ENCODE peak calls at places on chromosomes 2 and 18, in six cellular contexts. One of them, this sample, is unnamed.

GRCh38 chr2:64730551-64731305 is 77.0 kb upstream of the SERTAD2 start:
- DNase-seq in effector CD8-positive, alpha-beta T cell: peak; percentile 33
- DNase-seq in neuronal stem cell: no peak
- DNase-seq in stimulated activated CD8-positive, alpha-beta memory T cell treated with anti-CD3 and anti-CD28 coated beads, Interleukin-4, amount 100 ng/mL, for 1 hour: no peak
- DNase-seq in astrocyte of the spinal cord: peak; percentile 74
- DNase-seq in MCF 10A: peak; percentile 81
- DNase-seq in this sample: peak; percentile 67

GRCh38 chr2:195575879-195576391 is 81.1 kb upstream of the SLC39A10 start:
- DNase-seq in effector CD8-positive, alpha-beta T cell: no peak
- DNase-seq in neuronal stem cell: no peak
- DNase-seq in stimulated activated CD8-positive, alpha-beta memory T cell treated with anti-CD3 and anti-CD28 coated beads, Interleukin-4, amount 100 ng/mL, for 1 hour: no peak
- DNase-seq in astrocyte of the spinal cord: peak; percentile 69
- DNase-seq in MCF 10A: peak; percentile 85
- DNase-seq in this sample: peak; percentile 29

GRCh38 chr2:32716598-32716997 is 88.7 kb downstream of the TTC27 start:
- DNase-seq in effector CD8-positive, alpha-beta T cell: no peak
- DNase-seq in neuronal stem cell: no peak
- DNase-seq in stimulated activated CD8-positive, alpha-beta memory T cell treated with anti-CD3 and anti-CD28 coated beads, Interleukin-4, amount 100 ng/mL, for 1 hour: no peak
- DNase-seq in astrocyte of the spinal cord: no peak
- DNase-seq in MCF 10A: no peak
- DNase-seq in this sample: no peak

GRCh38 chr18:31634331-31634713 is 42.6 kb downstream of the TTR start:
- DNase-seq in effector CD8-positive, alpha-beta T cell: no peak
- DNase-seq in neuronal stem cell: no peak
- DNase-seq in stimulated activated CD8-positive, alpha-beta memory T cell treated with anti-CD3 and anti-CD28 coated beads, Interleukin-4, amount 100 ng/mL, for 1 hour: no peak
- DNase-seq in astrocyte of the spinal cord: no peak
- DNase-seq in MCF 10A: no peak
- DNase-seq in this sample: no peak

GRCh38 chr2:38731684-38732221 is 19.4 kb downstream of the SRSF7 start:
- DNase-seq in effector CD8-positive, alpha-beta T cell: no peak
- DNase-seq in neuronal stem cell: no peak
- DNase-seq in stimulated activated CD8-positive, alpha-beta memory T cell treated with anti-CD3 and anti-CD28 coated beads, Interleukin-4, amount 100 ng/mL, for 1 hour: no peak
- DNase-seq in astrocyte of the spinal cord: no peak
- DNase-seq in MCF 10A: no peak
- DNase-seq in this sample: no peak

GRCh38 chr2:69238449-69239031 is 148.5 kb downstream of the GFPT1 start:
- DNase-seq in effector CD8-positive, alpha-beta T cell: no peak
- DNase-seq in neuronal stem cell: no peak
- DNase-seq in stimulated activated CD8-positive, alpha-beta memory T cell treated with anti-CD3 and anti-CD28 coated beads, Interleukin-4, amount 100 ng/mL, for 1 hour: no peak
- DNase-seq in astrocyte of the spinal cord: peak; percentile 29
- DNase-seq in MCF 10A: no peak
- DNase-seq in this sample: no peak

GRCh38 chr2:112794131-112794733 is 9.9 kb upstream of the IL1A start:
- DNase-seq in effector CD8-positive, alpha-beta T cell: no peak
- DNase-seq in neuronal stem cell: no peak
- DNase-seq in stimulated activated CD8-positive, alpha-beta memory T cell treated with anti-CD3 and anti-CD28 coated beads, Interleukin-4, amount 100 ng/mL, for 1 hour: no peak
- DNase-seq in astrocyte of the spinal cord: peak; percentile 63
- DNase-seq in MCF 10A: peak; percentile 97
- DNase-seq in this sample: no peak

GRCh38 chr18:50009772-50010171 is 185.2 kb downstream of the MYO5B start:
- DNase-seq in effector CD8-positive, alpha-beta T cell: no peak
- DNase-seq in neuronal stem cell: peak; percentile 15
- DNase-seq in stimulated activated CD8-positive, alpha-beta memory T cell treated with anti-CD3 and anti-CD28 coated beads, Interleukin-4, amount 100 ng/mL, for 1 hour: no peak
- DNase-seq in astrocyte of the spinal cord: no peak
- DNase-seq in MCF 10A: peak; percentile 60
- DNase-seq in this sample: no peak

GRCh38 chr18:57801379-57802165 is 1.5 kb downstream of the ATP8B1 start:
- DNase-seq in effector CD8-positive, alpha-beta T cell: no peak
- DNase-seq in neuronal stem cell: peak; percentile 6
- DNase-seq in stimulated activated CD8-positive, alpha-beta memory T cell treated with anti-CD3 and anti-CD28 coated beads, Interleukin-4, amount 100 ng/mL, for 1 hour: no peak
- DNase-seq in astrocyte of the spinal cord: no peak
- DNase-seq in MCF 10A: no peak
- DNase-seq in this sample: no peak

GRCh38 chr2:105822186-105822585 is 77.5 kb downstream of the NCK2 start:
- DNase-seq in effector CD8-positive, alpha-beta T cell: no peak
- DNase-seq in neuronal stem cell: no peak
- DNase-seq in stimulated activated CD8-positive, alpha-beta memory T cell treated with anti-CD3 and anti-CD28 coated beads, Interleukin-4, amount 100 ng/mL, for 1 hour: no peak
- DNase-seq in astrocyte of the spinal cord: no peak
- DNase-seq in MCF 10A: no peak
- DNase-seq in this sample: no peak

GRCh38 chr2:165471349-165471975 is 2.0 kb downstream of the CSRNP3 start:
- DNase-seq in effector CD8-positive, alpha-beta T cell: no peak
- DNase-seq in neuronal stem cell: no peak
- DNase-seq in stimulated activated CD8-positive, alpha-beta memory T cell treated with anti-CD3 and anti-CD28 coated beads, Interleukin-4, amount 100 ng/mL, for 1 hour: no peak
- DNase-seq in astrocyte of the spinal cord: peak; percentile 4
- DNase-seq in MCF 10A: no peak
- DNase-seq in this sample: peak; percentile 14

GRCh38 chr18:58514773-58515172 is 114.1 kb downstream of the ALPK2 start:
- DNase-seq in effector CD8-positive, alpha-beta T cell: no peak
- DNase-seq in neuronal stem cell: no peak
- DNase-seq in stimulated activated CD8-positive, alpha-beta memory T cell treated with anti-CD3 and anti-CD28 coated beads, Interleukin-4, amount 100 ng/mL, for 1 hour: no peak
- DNase-seq in astrocyte of the spinal cord: no peak
- DNase-seq in MCF 10A: no peak
- DNase-seq in this sample: no peak

GRCh38 chr18:24276994-24277393 is 120.6 kb downstream of the OSBPL1A start:
- DNase-seq in effector CD8-positive, alpha-beta T cell: no peak
- DNase-seq in neuronal stem cell: no peak
- DNase-seq in stimulated activated CD8-positive, alpha-beta memory T cell treated with anti-CD3 and anti-CD28 coated beads, Interleukin-4, amount 100 ng/mL, for 1 hour: no peak
- DNase-seq in astrocyte of the spinal cord: no peak
- DNase-seq in MCF 10A: no peak
- DNase-seq in this sample: no peak

GRCh38 chr2:229728360-229728759 is 14.0 kb upstream of the DNER start:
- DNase-seq in effector CD8-positive, alpha-beta T cell: no peak
- DNase-seq in neuronal stem cell: no peak
- DNase-seq in stimulated activated CD8-positive, alpha-beta memory T cell treated with anti-CD3 and anti-CD28 coated beads, Interleukin-4, amount 100 ng/mL, for 1 hour: no peak
- DNase-seq in astrocyte of the spinal cord: no peak
- DNase-seq in MCF 10A: peak; percentile 62
- DNase-seq in this sample: no peak

GRCh38 chr2:181679544-181679979 is 755 bp downstream of the NEUROD1 start:
- DNase-seq in effector CD8-positive, alpha-beta T cell: no peak
- DNase-seq in neuronal stem cell: no peak
- DNase-seq in stimulated activated CD8-positive, alpha-beta memory T cell treated with anti-CD3 and anti-CD28 coated beads, Interleukin-4, amount 100 ng/mL, for 1 hour: no peak
- DNase-seq in astrocyte of the spinal cord: no peak
- DNase-seq in MCF 10A: no peak
- DNase-seq in this sample: no peak

GRCh38 chr2:118763797-118764196 is 83.7 kb downstream of the EN1 start:
- DNase-seq in effector CD8-positive, alpha-beta T cell: no peak
- DNase-seq in neuronal stem cell: no peak
- DNase-seq in stimulated activated CD8-positive, alpha-beta memory T cell treated with anti-CD3 and anti-CD28 coated beads, Interleukin-4, amount 100 ng/mL, for 1 hour: no peak
- DNase-seq in astrocyte of the spinal cord: peak; percentile 8
- DNase-seq in MCF 10A: no peak
- DNase-seq in this sample: no peak

GRCh38 chr2:68765739-68766377 is 31.2 kb downstream of the ARHGAP25 start:
- DNase-seq in effector CD8-positive, alpha-beta T cell: no peak
- DNase-seq in neuronal stem cell: no peak
- DNase-seq in stimulated activated CD8-positive, alpha-beta memory T cell treated with anti-CD3 and anti-CD28 coated beads, Interleukin-4, amount 100 ng/mL, for 1 hour: no peak
- DNase-seq in astrocyte of the spinal cord: peak; percentile 12
- DNase-seq in MCF 10A: no peak
- DNase-seq in this sample: no peak

GRCh38 chr2:113240150-113240914 is 38.4 kb downstream of the PAX8 start:
- DNase-seq in effector CD8-positive, alpha-beta T cell: no peak
- DNase-seq in neuronal stem cell: no peak
- DNase-seq in stimulated activated CD8-positive, alpha-beta memory T cell treated with anti-CD3 and anti-CD28 coated beads, Interleukin-4, amount 100 ng/mL, for 1 hour: no peak
- DNase-seq in astrocyte of the spinal cord: peak; percentile 95
- DNase-seq in MCF 10A: peak; percentile 83
- DNase-seq in this sample: peak; percentile 85

GRCh38 chr18:74454279-74454741 is 2.8 kb downstream of the DIPK1C start:
- DNase-seq in effector CD8-positive, alpha-beta T cell: no peak
- DNase-seq in neuronal stem cell: peak; percentile 20
- DNase-seq in stimulated activated CD8-positive, alpha-beta memory T cell treated with anti-CD3 and anti-CD28 coated beads, Interleukin-4, amount 100 ng/mL, for 1 hour: no peak
- DNase-seq in astrocyte of the spinal cord: no peak
- DNase-seq in MCF 10A: no peak
- DNase-seq in this sample: peak; percentile 69

GRCh38 chr2:190136259-190136658 is 73.7 kb upstream of the MSTN start:
- DNase-seq in effector CD8-positive, alpha-beta T cell: no peak
- DNase-seq in neuronal stem cell: no peak
- DNase-seq in stimulated activated CD8-positive, alpha-beta memory T cell treated with anti-CD3 and anti-CD28 coated beads, Interleukin-4, amount 100 ng/mL, for 1 hour: no peak
- DNase-seq in astrocyte of the spinal cord: no peak
- DNase-seq in MCF 10A: no peak
- DNase-seq in this sample: no peak

GRCh38 chr2:150586858-150587257 is 99.4 kb upstream of the RND3 start:
- DNase-seq in effector CD8-positive, alpha-beta T cell: no peak
- DNase-seq in neuronal stem cell: no peak
- DNase-seq in stimulated activated CD8-positive, alpha-beta memory T cell treated with anti-CD3 and anti-CD28 coated beads, Interleukin-4, amount 100 ng/mL, for 1 hour: no peak
- DNase-seq in astrocyte of the spinal cord: peak; percentile 63
- DNase-seq in MCF 10A: peak; percentile 67
- DNase-seq in this sample: peak; percentile 68